ENCODE peak calls at places on chromosomes 7 and 10, in nine cellular contexts. I, G, T, F, U, V, W, C and E are unnamed samples.

GRCh38 chr10:13485623-13486022 is 43.2 kb downstream of the BEND7 start:
- DNase-seq in I (no peak), U (peak; percentile 2), V (no peak), G (no peak), W (no peak), C (peak; percentile 33), T (no peak), F (no peak), E (no peak)

GRCh38 chr7:52323202-52323746 is 712.2 kb upstream of the POM121L12 start:
- DNase-seq in I (no peak), F (no peak), T (no peak), V (no peak), W (no peak), U (no peak), G (no peak), C (no peak), E (no peak)

GRCh38 chr7:16913643-16914042 is 31.9 kb upstream of the AGR3 start:
- DNase-seq in F (no peak), U (no peak), G (peak; percentile 37), T (no peak), I (no peak), V (no peak), W (no peak), C (no peak), E (no peak)

GRCh38 chr10:61860964-61861758 is 40.3 kb upstream of the ARID5B start:
- DNase-seq in C (no peak), V (no peak), G (no peak), T (no peak), F (no peak), W (no peak), I (no peak), U (no peak), E (no peak)

GRCh38 chr10:119323085-119323670 is 115.8 kb downstream of the GRK5 start:
- DNase-seq in U (no peak), C (peak; percentile 23), W (no peak), T (no peak), V (no peak), F (no peak), G (no peak), I (peak; percentile 72), E (no peak)

GRCh38 chr7:133434246-133434865 is 181.5 kb downstream of the EXOC4 start:
- DNase-seq in T (peak; percentile 54), W (no peak), F (peak; percentile 20), V (no peak), C (peak; percentile 50), U (peak; percentile 9), I (peak; percentile 38), G (no peak), E (no peak)

GRCh38 chr7:35695628-35695888 is 623 bp upstream of the HERPUD2 start:
- DNase-seq in I (no peak), G (no peak), T (peak; percentile 23), C (no peak), F (no peak), U (no peak), W (no peak), V (no peak), E (no peak)

GRCh38 chr7:131745645-131746248 is 189.3 kb upstream of the PODXL start:
- DNase-seq in G (peak; percentile 85), U (no peak), W (no peak), V (no peak), C (peak; percentile 53), T (no peak), I (peak; percentile 50), F (peak; percentile 19), E (no peak)

GRCh38 chr7:112484671-112485097 is 3.9 kb downstream of the LSMEM1 start:
- DNase-seq in W (no peak), F (peak; percentile 89), I (no peak), G (no peak), U (no peak), V (no peak), C (peak; percentile 89), T (no peak), E (no peak)

GRCh38 chr10:77564781-77565589 is 72.6 kb downstream of the KCNMA1 start:
- DNase-seq in G (peak; percentile 85), W (no peak), F (peak; percentile 22), U (no peak), V (no peak), T (no peak), C (peak; percentile 82), I (no peak), E (no peak)

GRCh38 chr10:69733791-69734261 is 67.9 kb upstream of the COL13A1 start:
- DNase-seq in W (no peak), F (peak; percentile 55), V (no peak), I (no peak), G (no peak), T (no peak), U (no peak), C (peak; percentile 94), E (no peak)

GRCh38 chr10:53379951-53380350 is 607.4 kb upstream of the MBL2 start:
- DNase-seq in U (no peak), I (no peak), W (no peak), C (no peak), V (no peak), F (no peak), T (no peak), G (no peak), E (no peak)

GRCh38 chr10:77609781-77610272 is 27.8 kb downstream of the KCNMA1 start:
- DNase-seq in I (no peak), C (no peak), U (no peak), T (no peak), G (no peak), W (no peak), F (peak; percentile 61), V (no peak), E (peak; percentile 38)

GRCh38 chr7:34109936-34110626 is 204.7 kb downstream of the BMPER start:
- DNase-seq in T (no peak), G (no peak), I (no peak), V (no peak), U (no peak), W (no peak), C (no peak), F (no peak), E (no peak)

GRCh38 chr7:88344956-88345832 is 38.5 kb upstream of the STEAP4 start:
- DNase-seq in F (no peak), C (peak; percentile 13), U (no peak), V (peak; percentile 69), T (no peak), I (peak; percentile 20), G (peak; percentile 70), W (no peak), E (peak; percentile 9)

GRCh38 chr10:118447478-118447877 is 105.4 kb upstream of the FAM204A start:
- DNase-seq in T (no peak), C (peak; percentile 85), W (no peak), G (no peak), I (no peak), U (no peak), F (no peak), V (no peak), E (peak; percentile 14)

GRCh38 chr10:51097546-51097945 is 23.3 kb downstream of the PRKG1 start:
- DNase-seq in C (no peak), I (no peak), V (no peak), G (no peak), F (no peak), W (no peak), U (no peak), T (no peak), E (no peak)

GRCh38 chr10:71727429-71728217 is 8.0 kb upstream of the C10orf105 start:
- DNase-seq in F (no peak), W (peak; percentile 69), T (peak; percentile 89), I (no peak), G (no peak), V (no peak), U (peak; percentile 92), C (peak; percentile 41), E (peak; percentile 82)

GRCh38 chr10:86139066-86139657 is 227.4 kb downstream of the GRID1 start:
- DNase-seq in I (peak; percentile 58), G (peak; percentile 76), V (peak; percentile 63), F (no peak), C (no peak), T (no peak), W (no peak), U (peak; percentile 18), E (no peak)

GRCh38 chr10:78776746-78777145 is 292.0 kb upstream of the ZMIZ1 start:
- DNase-seq in V (no peak), F (no peak), C (no peak), T (no peak), U (no peak), I (no peak), G (no peak), W (no peak), E (no peak)

GRCh38 chr7:116384936-116385635 is 114.5 kb upstream of the CAV2 start:
- DNase-seq in I (no peak), V (no peak), U (no peak), F (no peak), W (no peak), C (no peak), G (no peak), T (no peak), E (no peak)

GRCh38 chr10:123766012-123766411 is 99.9 kb downstream of the GPR26 start:
- DNase-seq in I (no peak), F (no peak), V (no peak), G (no peak), U (no peak), T (no peak), C (no peak), W (no peak), E (no peak)

GRCh38 chr10:60508831-60509230 is 119.2 kb upstream of the ANK3 start:
- DNase-seq in T (no peak), U (no peak), G (no peak), V (no peak), C (no peak), I (no peak), F (no peak), W (no peak), E (no peak)

GRCh38 chr10:63738410-63738809 is 217.2 kb downstream of the REEP3 start:
- DNase-seq in C (peak; percentile 55), I (peak; percentile 33), W (no peak), U (no peak), G (no peak), F (peak; percentile 77), T (no peak), V (no peak), E (no peak)

GRCh38 chr10:77287647-77288120 is 349.9 kb downstream of the KCNMA1 start:
- DNase-seq in T (no peak), C (no peak), U (no peak), V (no peak), G (no peak), W (no peak), F (peak; percentile 69), I (peak; percentile 26), E (no peak)